ENCODE peak calls at places on chromosomes 5 and 9, in five cellular contexts. One of them, this sample, is unnamed.

GRCh38 chr5:154541553-154541952 is 63.5 kb upstream of the HAND1 start:
- DNase-seq in psoas muscle: no peak
- DNase-seq in tibial artery: no peak
- DNase-seq in epithelial cell of esophagus: no peak
- DNase-seq in PC-9: peak
- DNase-seq in this sample: no peak

GRCh38 chr9:132647355-132647754 is 22.4 kb downstream of the DDX31 start:
- DNase-seq in psoas muscle: no peak
- DNase-seq in tibial artery: no peak
- DNase-seq in epithelial cell of esophagus: peak
- DNase-seq in PC-9: no peak
- DNase-seq in this sample: peak

GRCh38 chr5:146368137-146368536 is 29.5 kb downstream of the POU4F3 start:
- DNase-seq in psoas muscle: no peak
- DNase-seq in tibial artery: no peak
- DNase-seq in epithelial cell of esophagus: peak
- DNase-seq in PC-9: no peak
- DNase-seq in this sample: peak

GRCh38 chr5:150114102-150114641 is 27.8 kb upstream of the CSF1R start:
- DNase-seq in psoas muscle: no peak
- DNase-seq in tibial artery: no peak
- DNase-seq in epithelial cell of esophagus: no peak
- DNase-seq in PC-9: no peak
- DNase-seq in this sample: no peak

GRCh38 chr5:113451797-113452196 is 17.0 kb upstream of the TSSK1B start:
- DNase-seq in psoas muscle: no peak
- DNase-seq in tibial artery: no peak
- DNase-seq in epithelial cell of esophagus: peak
- DNase-seq in PC-9: no peak
- DNase-seq in this sample: no peak

GRCh38 chr5:173895766-173896165 is 7.6 kb downstream of the CPEB4 start:
- DNase-seq in psoas muscle: no peak
- DNase-seq in tibial artery: no peak
- DNase-seq in epithelial cell of esophagus: peak
- DNase-seq in PC-9: no peak
- DNase-seq in this sample: no peak

GRCh38 chr5:1755321-1755949 is 44.2 kb downstream of the MRPL36 start:
- DNase-seq in psoas muscle: no peak
- DNase-seq in tibial artery: peak
- DNase-seq in epithelial cell of esophagus: no peak
- DNase-seq in PC-9: no peak
- DNase-seq in this sample: no peak

GRCh38 chr5:122237906-122238305 is 74.1 kb upstream of the SNCAIP start:
- DNase-seq in psoas muscle: no peak
- DNase-seq in tibial artery: no peak
- DNase-seq in epithelial cell of esophagus: no peak
- DNase-seq in PC-9: no peak
- DNase-seq in this sample: no peak

GRCh38 chr5:157390179-157390923 is 69.7 kb upstream of the NIPAL4 start:
- DNase-seq in psoas muscle: no peak
- DNase-seq in tibial artery: no peak
- DNase-seq in epithelial cell of esophagus: peak
- DNase-seq in PC-9: peak
- DNase-seq in this sample: peak

GRCh38 chr5:169256191-169256590 is 44.7 kb downstream of the SLIT3 start:
- DNase-seq in psoas muscle: no peak
- DNase-seq in tibial artery: no peak
- DNase-seq in epithelial cell of esophagus: no peak
- DNase-seq in PC-9: no peak
- DNase-seq in this sample: no peak

GRCh38 chr9:134381671-134382505 is 55.6 kb downstream of the RXRA start:
- DNase-seq in psoas muscle: no peak
- DNase-seq in tibial artery: no peak
- DNase-seq in epithelial cell of esophagus: no peak
- DNase-seq in PC-9: no peak
- DNase-seq in this sample: no peak

GRCh38 chr5:135064235-135064570 is 30.2 kb upstream of the PITX1 start:
- DNase-seq in psoas muscle: no peak
- DNase-seq in tibial artery: no peak
- DNase-seq in epithelial cell of esophagus: no peak
- DNase-seq in PC-9: no peak
- DNase-seq in this sample: no peak

GRCh38 chr9:32572900-32573523 is at the start of gene NDUFB6:
- DNase-seq in psoas muscle: peak
- DNase-seq in tibial artery: peak
- DNase-seq in epithelial cell of esophagus: peak
- DNase-seq in PC-9: peak
- DNase-seq in this sample: peak

GRCh38 chr5:136018814-136019777 is 9.7 kb upstream of the TGFBI start:
- DNase-seq in psoas muscle: peak
- DNase-seq in tibial artery: peak
- DNase-seq in epithelial cell of esophagus: peak
- DNase-seq in PC-9: no peak
- DNase-seq in this sample: peak

GRCh38 chr9:82168585-82168984 is 180.0 kb downstream of the SPATA31D1 start:
- DNase-seq in psoas muscle: no peak
- DNase-seq in tibial artery: no peak
- DNase-seq in epithelial cell of esophagus: peak
- DNase-seq in PC-9: peak
- DNase-seq in this sample: no peak

GRCh38 chr9:68702493-68702892 is 2.5 kb upstream of the PIP5K1B start:
- DNase-seq in psoas muscle: no peak
- DNase-seq in tibial artery: no peak
- DNase-seq in epithelial cell of esophagus: no peak
- DNase-seq in PC-9: no peak
- DNase-seq in this sample: no peak

GRCh38 chr9:37350486-37351190 is 71.9 kb upstream of the GRHPR start:
- DNase-seq in psoas muscle: no peak
- DNase-seq in tibial artery: no peak
- DNase-seq in epithelial cell of esophagus: peak
- DNase-seq in PC-9: no peak
- DNase-seq in this sample: no peak

GRCh38 chr5:151498395-151499155 is 51.2 kb downstream of the SLC36A1 start:
- DNase-seq in psoas muscle: no peak
- DNase-seq in tibial artery: no peak
- DNase-seq in epithelial cell of esophagus: no peak
- DNase-seq in PC-9: no peak
- DNase-seq in this sample: no peak

GRCh38 chr5:175572922-175573321 is 84.9 kb upstream of the HRH2 start:
- DNase-seq in psoas muscle: no peak
- DNase-seq in tibial artery: no peak
- DNase-seq in epithelial cell of esophagus: no peak
- DNase-seq in PC-9: no peak
- DNase-seq in this sample: no peak

GRCh38 chr9:134600836-134601638 is 40.6 kb upstream of the COL5A1 start:
- DNase-seq in psoas muscle: no peak
- DNase-seq in tibial artery: no peak
- DNase-seq in epithelial cell of esophagus: no peak
- DNase-seq in PC-9: no peak
- DNase-seq in this sample: no peak

GRCh38 chr5:1792842-1793266 is 6.8 kb downstream of the MRPL36 start:
- DNase-seq in psoas muscle: no peak
- DNase-seq in tibial artery: no peak
- DNase-seq in epithelial cell of esophagus: peak
- DNase-seq in PC-9: no peak
- DNase-seq in this sample: peak

GRCh38 chr5:33937700-33938506 is 1.7 kb downstream of the RXFP3 start:
- DNase-seq in psoas muscle: no peak
- DNase-seq in tibial artery: no peak
- DNase-seq in epithelial cell of esophagus: no peak
- DNase-seq in PC-9: no peak
- DNase-seq in this sample: no peak

GRCh38 chr5:72871358-72872024 is 55.0 kb downstream of the TNPO1 start:
- DNase-seq in psoas muscle: no peak
- DNase-seq in tibial artery: no peak
- DNase-seq in epithelial cell of esophagus: peak
- DNase-seq in PC-9: no peak
- DNase-seq in this sample: no peak

GRCh38 chr9:37269221-37269620 is 148.8 kb downstream of the ZCCHC7 start:
- DNase-seq in psoas muscle: no peak
- DNase-seq in tibial artery: no peak
- DNase-seq in epithelial cell of esophagus: no peak
- DNase-seq in PC-9: no peak
- DNase-seq in this sample: no peak

GRCh38 chr5:96434201-96434645 is 1.2 kb upstream of the PCSK1 start:
- DNase-seq in psoas muscle: peak
- DNase-seq in tibial artery: peak
- DNase-seq in epithelial cell of esophagus: peak
- DNase-seq in PC-9: peak
- DNase-seq in this sample: peak

GRCh38 chr5:88729476-88730182 is 153.4 kb downstream of the MEF2C start:
- DNase-seq in psoas muscle: peak
- DNase-seq in tibial artery: peak
- DNase-seq in epithelial cell of esophagus: peak
- DNase-seq in PC-9: peak
- DNase-seq in this sample: no peak

GRCh38 chr9:121249563-121249962 is 18.4 kb upstream of the GSN start:
- DNase-seq in psoas muscle: no peak
- DNase-seq in tibial artery: no peak
- DNase-seq in epithelial cell of esophagus: no peak
- DNase-seq in PC-9: no peak
- DNase-seq in this sample: no peak

GRCh38 chr9:90044263-90044662 is 439.5 kb downstream of the GADD45G start:
- DNase-seq in psoas muscle: no peak
- DNase-seq in tibial artery: no peak
- DNase-seq in epithelial cell of esophagus: peak
- DNase-seq in PC-9: no peak
- DNase-seq in this sample: no peak

GRCh38 chr9:104776787-104777186 is 12.9 kb downstream of the NIPSNAP3B start:
- DNase-seq in psoas muscle: no peak
- DNase-seq in tibial artery: no peak
- DNase-seq in epithelial cell of esophagus: no peak
- DNase-seq in PC-9: no peak
- DNase-seq in this sample: no peak

GRCh38 chr5:14444988-14445387 is 136.6 kb upstream of the OTULINL start:
- DNase-seq in psoas muscle: no peak
- DNase-seq in tibial artery: no peak
- DNase-seq in epithelial cell of esophagus: peak
- DNase-seq in PC-9: no peak
- DNase-seq in this sample: no peak

GRCh38 chr5:142013734-142014495 is 1.1 kb upstream of the GNPDA1 start:
- DNase-seq in psoas muscle: peak
- DNase-seq in tibial artery: peak
- DNase-seq in epithelial cell of esophagus: peak
- DNase-seq in PC-9: peak
- DNase-seq in this sample: peak

GRCh38 chr5:142012186-142012785 is 541 bp downstream of the GNPDA1 start:
- DNase-seq in psoas muscle: peak
- DNase-seq in tibial artery: peak
- DNase-seq in epithelial cell of esophagus: peak
- DNase-seq in PC-9: peak
- DNase-seq in this sample: no peak

GRCh38 chr5:142009886-142010285 is 2.9 kb downstream of the GNPDA1 start:
- DNase-seq in psoas muscle: no peak
- DNase-seq in tibial artery: no peak
- DNase-seq in epithelial cell of esophagus: no peak
- DNase-seq in PC-9: no peak
- DNase-seq in this sample: no peak

GRCh38 chr5:142012792-142013388 is at the start of gene GNPDA1:
- DNase-seq in psoas muscle: peak
- DNase-seq in tibial artery: peak
- DNase-seq in epithelial cell of esophagus: peak
- DNase-seq in PC-9: peak
- DNase-seq in this sample: peak

DNA sequence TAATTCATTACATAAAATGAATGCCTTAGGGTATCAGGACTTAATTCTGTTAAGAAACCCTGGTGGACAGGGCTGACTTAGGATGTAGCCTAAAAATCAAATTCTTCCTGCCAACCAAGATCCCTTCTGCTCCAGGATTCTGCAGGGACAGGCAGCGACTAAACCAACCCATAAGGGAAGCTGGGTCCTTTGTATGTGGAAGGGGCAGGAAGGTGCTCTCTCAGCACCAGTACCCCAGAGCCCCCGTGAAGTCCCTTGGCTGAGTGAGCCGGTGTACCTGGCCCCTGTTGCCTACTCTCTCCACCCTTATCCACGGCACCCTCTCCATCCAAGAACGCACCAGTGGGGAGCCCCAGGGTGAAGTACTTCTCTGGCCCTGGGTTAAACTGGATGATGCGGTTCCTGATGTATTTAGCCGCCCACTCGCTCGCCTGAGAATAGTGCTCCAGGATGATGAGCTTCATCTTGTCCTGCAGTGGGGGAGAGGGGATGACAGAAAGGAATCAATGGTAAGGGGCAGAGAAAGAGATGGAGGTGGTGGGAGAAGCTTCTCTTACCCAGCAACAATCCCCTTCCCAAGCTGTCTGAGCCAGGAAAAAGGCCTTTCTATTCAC is 1.1 kb downstream of the GNPDA1 start:
- DNase-seq in psoas muscle: no peak
- DNase-seq in tibial artery: no peak
- DNase-seq in epithelial cell of esophagus: no peak
- DNase-seq in PC-9: no peak
- DNase-seq in this sample: no peak
- H3K4me3 ChIP-seq in psoas muscle: peak
- H3K4me3 ChIP-seq in tibial artery: peak
- H3K4me3 ChIP-seq in epithelial cell of esophagus: peak
- H3K4me3 ChIP-seq in PC-9: peak
- H3K4me3 ChIP-seq in this sample: peak

DNA sequence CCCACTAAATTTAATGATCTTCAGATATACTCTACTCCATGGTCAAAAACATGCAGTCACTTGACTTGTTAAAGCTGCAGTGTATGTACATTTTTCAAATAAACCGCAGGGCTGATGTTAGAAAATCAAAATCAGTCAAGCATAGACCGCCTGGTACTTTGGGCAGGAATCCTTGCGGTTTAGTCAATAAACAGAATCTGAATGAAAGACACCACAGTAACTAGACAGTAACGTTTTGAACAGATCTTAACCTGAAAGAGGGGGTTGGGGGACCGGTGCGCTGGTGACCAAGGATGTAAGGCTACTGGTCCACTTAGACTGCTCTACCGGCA is 188.8 kb downstream of the BNC2 start:
- DNase-seq in psoas muscle: no peak
- DNase-seq in tibial artery: no peak
- DNase-seq in epithelial cell of esophagus: no peak
- DNase-seq in PC-9: no peak
- DNase-seq in this sample: no peak
- H3K4me3 ChIP-seq in psoas muscle: no peak
- H3K4me3 ChIP-seq in tibial artery: no peak
- H3K4me3 ChIP-seq in epithelial cell of esophagus: no peak
- H3K4me3 ChIP-seq in PC-9: no peak
- H3K4me3 ChIP-seq in this sample: no peak

GRCh38 chr5:43483210-43484048 is at the start of gene TMEM267:
- DNase-seq in psoas muscle: peak
- DNase-seq in tibial artery: peak
- DNase-seq in epithelial cell of esophagus: peak
- DNase-seq in PC-9: peak
- DNase-seq in this sample: peak
- H3K4me3 ChIP-seq in psoas muscle: peak
- H3K4me3 ChIP-seq in tibial artery: peak
- H3K4me3 ChIP-seq in epithelial cell of esophagus: peak
- H3K4me3 ChIP-seq in PC-9: peak
- H3K4me3 ChIP-seq in this sample: peak

DNA sequence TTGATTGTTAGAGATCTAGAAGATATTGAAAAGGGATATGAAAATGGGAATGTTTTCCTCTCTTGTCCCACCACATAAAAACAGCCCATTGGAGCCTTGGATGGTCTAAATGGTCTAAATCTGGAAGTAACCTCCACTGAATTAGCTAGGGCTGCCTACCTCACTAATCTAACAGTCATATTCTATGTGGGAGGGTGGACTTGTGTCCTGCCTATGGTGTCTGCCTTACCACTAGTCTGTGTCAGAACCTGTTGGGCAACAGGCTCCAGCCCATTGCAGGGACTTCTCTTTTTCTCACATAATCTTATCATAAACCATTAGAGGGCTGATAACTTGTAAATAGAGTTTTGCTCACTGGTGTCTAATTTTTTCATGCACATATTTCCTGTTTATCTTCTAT is 548.8 kb upstream of the CDH18 start:
- DNase-seq in psoas muscle: no peak
- DNase-seq in tibial artery: no peak
- DNase-seq in epithelial cell of esophagus: peak
- DNase-seq in PC-9: no peak
- DNase-seq in this sample: no peak
- H3K4me3 ChIP-seq in psoas muscle: no peak
- H3K4me3 ChIP-seq in tibial artery: no peak
- H3K4me3 ChIP-seq in epithelial cell of esophagus: no peak
- H3K4me3 ChIP-seq in PC-9: no peak
- H3K4me3 ChIP-seq in this sample: no peak